ENCODE peak calls at places on chromosomes 11 and 22, in six cellular contexts. E is left ventricle myocardium inferior, I is prostate gland, L is GM23338, Z is SK-N-SH, M is OCI-LY7. B is an unnamed sample.

GRCh38 chr11:8608646-8609045 is 14.6 kb upstream of the STK33 start:
- DNase-seq in L (no peak), Z (no peak), M (no peak), E (no peak), I (no peak), B (no peak)

GRCh38 chr11:68843703-68844312 is 2.1 kb upstream of the CPT1A start:
- DNase-seq in Z (no peak), L (peak; percentile 92), I (peak; percentile 80), M (peak; percentile 70), E (peak; percentile 87), B (peak; percentile 80)

GRCh38 chr11:107043242-107043991 is 25.1 kb upstream of the GUCY1A2 start:
- DNase-seq in I (no peak), L (no peak), E (no peak), Z (no peak), M (no peak), B (no peak)

GRCh38 chr11:62242021-62242420 is at the start of gene SCGB1D2:
- DNase-seq in I (peak; percentile 93), E (peak; percentile 78), Z (peak; percentile 6), M (no peak), L (peak; percentile 17), B (peak; percentile 51)

GRCh38 chr22:37577957-37578356 is 1.9 kb downstream of the LGALS2 start:
- DNase-seq in M (no peak), Z (no peak), E (no peak), L (no peak), I (no peak), B (no peak)

GRCh38 chr11:46382644-46383403 is 1.4 kb downstream of the MDK start:
- DNase-seq in I (no peak), Z (peak; percentile 83), E (no peak), M (no peak), L (peak; percentile 89), B (no peak)

GRCh38 chr11:63813563-63814382 is 517 bp downstream of the SPINDOC start:
- DNase-seq in L (peak; percentile 67), E (peak; percentile 60), Z (peak; percentile 88), M (peak; percentile 68), I (peak; percentile 33), B (peak; percentile 39)

GRCh38 chr22:48827228-48827810 is 1000.4 kb downstream of the BRD1 start:
- DNase-seq in L (no peak), I (no peak), M (no peak), E (no peak), Z (no peak), B (no peak)

GRCh38 chr11:60251485-60252207 is 8.7 kb upstream of the MS4A4E start:
- DNase-seq in M (no peak), Z (peak; percentile 2), E (no peak), L (peak; percentile 52), I (no peak), B (peak; percentile 9)

GRCh38 chr11:133896028-133896427 is 50.7 kb upstream of the SPATA19 start:
- DNase-seq in E (no peak), Z (no peak), L (no peak), I (no peak), M (no peak), B (no peak)

GRCh38 chr11:110098645-110099044 is 5.5 kb downstream of the ZC3H12C start:
- DNase-seq in M (peak; percentile 9), L (no peak), Z (no peak), E (no peak), I (no peak), B (no peak)

GRCh38 chr11:13463779-13464290 is 813 bp upstream of the BTBD10 start:
- DNase-seq in M (no peak), Z (no peak), I (no peak), E (no peak), L (no peak), B (no peak)

GRCh38 chr11:47983464-47984397 is 3.4 kb downstream of the PTPRJ start:
- DNase-seq in Z (no peak), M (peak; percentile 43), I (no peak), L (no peak), E (no peak), B (no peak)

GRCh38 chr11:71129624-71130023 is 122.8 kb downstream of the SHANK2 start:
- DNase-seq in E (no peak), M (no peak), I (no peak), Z (no peak), L (no peak), B (no peak)

GRCh38 chr22:28410050-28410816 is 269.4 kb downstream of the TTC28 start:
- DNase-seq in Z (no peak), M (no peak), I (no peak), E (no peak), L (peak; percentile 24), B (no peak)

GRCh38 chr11:100872951-100873350 is 185.9 kb downstream of the ARHGAP42 start:
- DNase-seq in L (no peak), E (no peak), M (no peak), I (no peak), Z (no peak), B (no peak)

GRCh38 chr11:17790453-17790852 is 55.9 kb downstream of the KCNC1 start:
- DNase-seq in L (no peak), Z (no peak), I (no peak), E (no peak), M (no peak), B (no peak)

GRCh38 chr11:1746516-1746931 is 3.9 kb downstream of the IFITM10 start:
- DNase-seq in Z (peak; percentile 56), I (no peak), E (peak; percentile 29), M (no peak), L (no peak), B (peak; percentile 32)

GRCh38 chr11:65432686-65433582 is 10.3 kb downstream of the NEAT1 start:
- DNase-seq in Z (no peak), M (peak; percentile 72), L (peak; percentile 58), I (no peak), E (no peak), B (no peak)

GRCh38 chr11:125281831-125282595 is 117.5 kb downstream of the PKNOX2 start:
- DNase-seq in E (no peak), I (no peak), Z (no peak), M (no peak), L (no peak), B (no peak)

GRCh38 chr11:47161134-47161854 is 15.4 kb downstream of the ARFGAP2 start:
- DNase-seq in L (peak; percentile 93), Z (peak; percentile 91), M (peak; percentile 89), I (peak; percentile 36), E (no peak), B (peak; percentile 50)

GRCh38 chr22:27124336-27125023 is 467.1 kb downstream of the MIAT start:
- DNase-seq in I (no peak), Z (no peak), L (no peak), E (peak; percentile 59), M (no peak), B (peak; percentile 59)

GRCh38 chr11:70111269-70112016 is 33.3 kb downstream of the ANO1 start:
- DNase-seq in M (no peak), Z (no peak), E (peak; percentile 69), L (peak; percentile 43), I (peak; percentile 43), B (peak; percentile 80)

GRCh38 chr11:44673691-44674090 is 53.1 kb upstream of the TSPAN18 start:
- DNase-seq in M (no peak), E (no peak), L (no peak), Z (no peak), I (no peak), B (no peak)

GRCh38 chr11:119560961-119561360 is 138.0 kb upstream of the THY1 start:
- DNase-seq in E (no peak), L (no peak), I (no peak), Z (no peak), M (no peak), B (no peak)

GRCh38 chr11:8234425-8234821 is 29.3 kb downstream of the LMO1 start:
- DNase-seq in I (no peak), M (no peak), Z (peak; percentile 72), L (peak; percentile 53), E (no peak), B (no peak)

GRCh38 chr11:44010789-44011251 is 37.0 kb upstream of the ACCSL start:
- DNase-seq in I (no peak), L (no peak), M (no peak), E (no peak), Z (no peak), B (no peak)

GRCh38 chr11:110123003-110123402 is 29.8 kb downstream of the ZC3H12C start:
- DNase-seq in E (no peak), M (no peak), L (peak; percentile 6), Z (no peak), I (no peak), B (no peak)

GRCh38 chr11:57616595-57616994 is 19.1 kb downstream of the SERPING1 start:
- DNase-seq in M (no peak), L (no peak), E (no peak), Z (no peak), I (no peak), B (no peak)

GRCh38 chr11:12482839-12483238 is 105.5 kb downstream of the PARVA start:
- DNase-seq in E (peak; percentile 48), M (no peak), L (no peak), I (no peak), Z (no peak), B (peak; percentile 26)

GRCh38 chr11:83641511-83641910 is 355.3 kb upstream of the CCDC90B start:
- DNase-seq in Z (no peak), M (no peak), E (peak; percentile 37), I (no peak), L (peak; percentile 48), B (peak; percentile 18)

DNA sequence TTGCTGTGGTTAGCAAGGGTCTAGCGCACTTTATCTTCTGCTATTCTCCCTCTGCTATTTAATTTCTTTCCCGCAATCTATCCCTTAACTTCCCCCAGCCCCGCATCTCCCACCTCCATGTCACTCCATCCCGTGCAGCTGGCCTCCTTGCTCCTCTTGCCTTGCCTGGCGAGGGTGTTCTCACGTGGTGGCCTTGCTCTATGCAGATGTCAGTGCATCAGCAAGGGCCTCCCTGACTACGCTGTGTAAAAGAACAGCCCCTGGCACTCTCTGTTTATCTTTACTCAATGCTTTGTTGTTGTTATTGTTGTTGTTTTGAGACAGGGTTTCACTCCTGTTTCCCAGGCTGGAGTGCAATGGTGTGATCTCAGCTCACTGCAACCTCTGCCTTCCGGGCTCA is 114.4 kb upstream of the NNMT start:
- DNase-seq in Z (no peak), M (no peak), L (no peak), I (no peak), E (no peak), B (no peak)
- H3K27ac ChIP-seq in Z (no peak overlapping the region), M (no peak overlapping the region), L (no peak overlapping the region), I (peak overlapping the region; percentile 99), E (peak overlapping the region; percentile 100), B (peak overlapping the region; percentile 88)

GRCh38 chr11:11243258-11243789 is 109.7 kb downstream of the CSNK2A3 start:
- DNase-seq in Z (no peak), I (no peak), M (no peak), L (no peak), E (peak; percentile 42), B (peak; percentile 28)
- H3K4me3 ChIP-seq in Z (no peak overlapping the region), I (no peak overlapping the region), M (no peak overlapping the region), L (no peak overlapping the region), E (no peak overlapping the region), B (no peak overlapping the region)

GRCh38 chr22:20451920-20452319 is 14.3 kb upstream of the SCARF2 start:
- DNase-seq in Z (no peak), M (no peak), L (no peak), I (no peak), E (no peak), B (no peak)
- TF ChIP-seq CTCF in Z (no peak), M (no peak), L (no peak), I (no peak), E (no peak), B (no peak)

DNA sequence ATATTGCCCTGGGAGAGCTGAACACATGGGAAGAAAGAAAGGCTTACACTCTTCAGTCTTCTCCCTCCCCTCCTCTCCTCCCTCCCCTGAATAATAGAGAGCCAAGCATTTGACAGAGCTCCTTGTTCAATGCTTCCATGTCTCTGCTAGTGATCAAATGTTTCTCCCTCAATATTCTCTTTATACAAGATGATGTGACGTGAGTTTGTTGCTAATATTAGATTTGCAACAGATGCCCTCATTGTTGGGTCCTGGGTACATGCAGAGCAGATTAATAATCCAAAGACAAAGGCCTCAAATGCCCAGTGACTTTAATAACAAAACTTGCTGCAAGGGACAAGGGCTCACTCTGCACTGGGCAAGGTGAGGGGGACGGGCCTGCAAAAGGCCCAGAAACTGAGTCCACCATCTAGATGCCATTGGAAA is 7.1 kb upstream of the ENDOD1 start:
- DNase-seq in E (no peak), M (no peak), Z (no peak), I (no peak), L (no peak), B (no peak)
- H3K27ac ChIP-seq in E (peak overlapping the region; percentile 80), M (no peak overlapping the region), Z (no peak overlapping the region), I (no peak overlapping the region), L (no peak overlapping the region), B (no peak overlapping the region)

B was measured in heart right ventricle.